ENCODE peak calls at places on chromosomes 6 and 20, in eight cellular contexts. D is HepG2, R is esophagus muscularis mucosa, F is A549, I is tibial nerve, X is ovary, J is upper lobe of left lung, G is K562. U is an unnamed sample.

GRCh38 chr6:111278738-111279137 is 191.4 kb downstream of the SLC16A10 start:
- DNase-seq in D (no peak), R (no peak), F (no peak), I (no peak), X (no peak), J (no peak), G (no peak), U (no peak)

GRCh38 chr6:149237464-149237863 is 80.0 kb upstream of the TAB2 start:
- DNase-seq in D (no peak), R (no peak), F (no peak), I (no peak), X (no peak), J (no peak), G (no peak), U (no peak)

GRCh38 chr6:135935951-135936601 is 84.6 kb downstream of the PDE7B start:
- DNase-seq in D (no peak), R (no peak), F (peak), I (no peak), X (no peak), J (no peak), G (no peak), U (no peak)

GRCh38 chr6:132491881-132492280 is 21.0 kb downstream of the STX7 start:
- DNase-seq in D (no peak), R (no peak), F (no peak), I (no peak), X (no peak), J (no peak), G (no peak), U (no peak)

GRCh38 chr6:145112711-145113148 is 622.6 kb downstream of the EPM2A start:
- DNase-seq in D (no peak), R (no peak), F (no peak), I (no peak), X (no peak), J (no peak), G (no peak), U (no peak)

GRCh38 chr6:108565893-108566292 is 5.2 kb downstream of the FOXO3 start:
- DNase-seq in D (peak), R (no peak), F (no peak), I (no peak), X (peak), J (no peak), G (no peak), U (peak)

GRCh38 chr20:64069614-64070243 is 6.7 kb downstream of the TCEA2 start:
- DNase-seq in D (peak), R (no peak), F (no peak), I (no peak), X (no peak), J (peak), G (peak), U (no peak)

GRCh38 chr6:165573671-165574070 is 89.4 kb downstream of the PDE10A start:
- DNase-seq in D (no peak), R (no peak), F (peak), I (no peak), X (peak), J (no peak), G (no peak), U (peak)

GRCh38 chr6:7906741-7907140 is 3.8 kb downstream of the TXNDC5 start:
- DNase-seq in D (no peak), R (no peak), F (no peak), I (no peak), X (no peak), J (no peak), G (no peak), U (no peak)

GRCh38 chr20:25574411-25574810 is 10.9 kb downstream of the NINL start:
- DNase-seq in D (peak), R (no peak), F (peak), I (no peak), X (peak), J (no peak), G (no peak), U (no peak)

GRCh38 chr6:1436334-1437306 is 47.2 kb downstream of the FOXF2 start:
- DNase-seq in D (peak), R (no peak), F (peak), I (no peak), X (peak), J (peak), G (peak), U (no peak)

GRCh38 chr20:4017051-4017702 is 1.8 kb upstream of the RNF24 start:
- DNase-seq in D (no peak), R (no peak), F (no peak), I (no peak), X (no peak), J (no peak), G (no peak), U (no peak)

GRCh38 chr6:129860901-129861665 is at the start of gene TMEM244:
- DNase-seq in D (no peak), R (no peak), F (no peak), I (no peak), X (no peak), J (no peak), G (no peak), U (no peak)

GRCh38 chr6:111605100-111605748 is 454 bp downstream of the TRAF3IP2 start:
- DNase-seq in D (no peak), R (peak), F (peak), I (peak), X (peak), J (peak), G (peak), U (peak)

GRCh38 chr6:96410467-96410866 is 111.1 kb upstream of the UFL1 start:
- DNase-seq in D (no peak), R (no peak), F (no peak), I (no peak), X (no peak), J (no peak), G (no peak), U (no peak)

GRCh38 chr6:12886961-12887775 is 170.6 kb downstream of the PHACTR1 start:
- DNase-seq in D (no peak), R (no peak), F (no peak), I (no peak), X (no peak), J (no peak), G (no peak), U (no peak)

GRCh38 chr20:13034936-13035335 is 26.2 kb downstream of the SPTLC3 start:
- DNase-seq in D (no peak), R (no peak), F (no peak), I (no peak), X (no peak), J (no peak), G (no peak), U (no peak)

GRCh38 chr6:11795403-11795802 is 16.8 kb upstream of the ADTRP start:
- DNase-seq in D (peak), R (no peak), F (no peak), I (no peak), X (no peak), J (no peak), G (no peak), U (no peak)

GRCh38 chr6:136921936-136922679 is at the start of gene SLC35D3:
- DNase-seq in D (no peak), R (peak), F (peak), I (no peak), X (no peak), J (peak), G (no peak), U (no peak)

GRCh38 chr20:31831211-31831610 is 12.1 kb downstream of the MYLK2 start:
- DNase-seq in D (no peak), R (no peak), F (no peak), I (no peak), X (no peak), J (no peak), G (no peak), U (no peak)

GRCh38 chr20:31833931-31834521 is 11.4 kb downstream of the FOXS1 start:
- DNase-seq in D (no peak), R (no peak), F (no peak), I (no peak), X (no peak), J (no peak), G (no peak), U (no peak)

GRCh38 chr20:31831771-31832306 is 12.7 kb downstream of the MYLK2 start:
- DNase-seq in D (no peak), R (no peak), F (no peak), I (no peak), X (no peak), J (peak), G (no peak), U (no peak)

GRCh38 chr20:31835554-31835953 is 9.8 kb downstream of the FOXS1 start:
- DNase-seq in D (no peak), R (no peak), F (no peak), I (no peak), X (no peak), J (peak), G (no peak), U (no peak)

DNA sequence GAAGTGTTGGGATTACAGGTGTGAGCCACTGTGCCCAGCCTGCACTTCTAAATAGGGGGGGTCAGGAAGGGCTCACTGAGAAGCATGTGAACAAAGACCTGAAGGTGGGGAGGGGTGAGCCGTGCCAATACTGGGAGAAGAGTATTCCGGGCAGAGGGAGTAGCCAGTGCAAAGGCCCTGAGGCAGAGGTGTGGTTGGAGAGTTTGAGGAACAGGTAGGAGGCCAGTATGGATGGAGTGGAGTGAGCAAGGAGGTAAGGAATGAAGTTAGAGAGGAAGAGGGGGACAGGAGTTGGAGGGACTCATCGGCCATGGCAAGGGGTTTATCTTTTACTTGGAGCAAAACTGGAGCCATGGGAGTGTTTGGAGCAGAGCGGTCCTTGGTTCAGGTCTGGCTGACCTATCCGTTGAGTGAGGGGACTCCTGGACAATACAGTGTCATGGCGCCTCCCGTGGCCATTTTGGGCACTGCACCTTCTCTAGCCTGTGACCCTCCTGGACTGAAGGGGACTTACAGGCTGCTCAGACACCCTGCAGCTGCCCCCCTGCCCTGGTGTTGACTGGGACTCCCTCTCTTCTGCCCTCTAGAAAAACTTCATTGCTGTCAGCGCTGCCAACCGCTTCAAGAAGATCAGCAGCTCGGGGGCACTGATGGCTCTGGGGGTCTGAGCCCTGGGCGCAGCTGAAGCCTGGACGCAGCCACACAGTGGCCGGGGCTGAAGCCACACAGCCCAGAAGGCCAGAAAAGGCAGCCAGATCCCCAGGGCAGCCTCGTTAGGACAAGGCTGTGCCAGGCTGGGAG is 12.1 kb downstream of the FOXS1 start:
- DNase-seq in D (peak), R (no peak), F (peak), I (peak), X (peak), J (no peak), G (peak), U (no peak)
- TF ChIP-seq EP300 in D (no peak), R (no peak), F (no peak), I (no peak), X (no peak), J (no peak), G (no peak), U (no peak)

DNA sequence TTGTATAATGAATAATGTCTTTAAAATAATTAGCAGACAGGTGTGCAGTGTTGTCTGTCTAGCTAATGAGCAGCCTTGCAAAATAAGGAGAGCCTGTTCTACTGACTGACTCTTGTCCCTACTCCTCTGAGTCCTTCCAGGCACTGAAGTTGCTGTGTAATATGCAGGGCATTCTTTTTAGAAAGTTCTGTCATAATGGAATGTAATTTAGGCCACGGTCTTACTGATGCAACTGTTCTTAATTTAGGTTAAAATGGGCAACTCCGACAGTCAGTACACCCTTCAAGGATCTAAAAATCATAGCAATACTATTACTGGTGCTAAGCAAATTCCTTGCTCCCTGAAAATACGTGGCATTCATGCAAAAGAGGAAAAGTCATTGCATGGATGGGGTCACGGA is 133.9 kb downstream of the TIAM2 start:
- DNase-seq in D (no peak), R (no peak), F (no peak), I (no peak), X (no peak), J (no peak), G (no peak), U (no peak)
- TF ChIP-seq EP300 in D (no peak), R (no peak), F (no peak), I (no peak), X (no peak), J (no peak), G (no peak), U (no peak)

GRCh38 chr6:156559151-156559690 is 218.0 kb upstream of the ARID1B start:
- DNase-seq in D (no peak), R (no peak), F (no peak), I (no peak), X (no peak), J (no peak), G (no peak), U (no peak)

GRCh38 chr6:156557269-156557885 is 219.8 kb upstream of the ARID1B start:
- DNase-seq in D (peak), R (no peak), F (peak), I (no peak), X (no peak), J (no peak), G (no peak), U (no peak)

GRCh38 chr6:156562636-156563035 is 214.5 kb upstream of the ARID1B start:
- DNase-seq in D (no peak), R (no peak), F (no peak), I (no peak), X (no peak), J (no peak), G (no peak), U (no peak)

GRCh38 chr6:156562019-156562418 is 215.2 kb upstream of the ARID1B start:
- DNase-seq in D (no peak), R (no peak), F (no peak), I (no peak), X (no peak), J (peak), G (no peak), U (no peak)

DNA sequence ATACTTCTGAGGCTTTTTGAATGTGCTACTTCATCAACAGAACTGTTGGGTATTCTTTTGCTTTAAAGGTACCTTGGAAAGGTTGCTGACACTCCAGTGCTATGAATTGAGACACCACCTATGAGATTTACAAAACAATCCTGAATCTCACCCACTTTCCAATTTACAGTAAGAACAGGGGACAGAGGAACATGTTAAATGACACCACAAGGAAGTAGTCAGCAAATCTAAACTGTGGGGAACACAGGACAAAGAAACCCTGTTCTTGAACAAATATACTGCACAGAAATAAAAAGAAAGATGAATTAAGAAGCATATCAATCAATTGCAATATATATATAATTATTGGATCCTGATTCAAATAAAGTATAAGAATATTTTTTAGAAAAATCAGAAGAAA is 216.7 kb upstream of the ARID1B start:
- DNase-seq in D (no peak), R (no peak), F (peak), I (no peak), X (no peak), J (no peak), G (no peak), U (no peak)
- TF ChIP-seq EP300 in D (no peak), R (no peak), F (no peak), I (no peak), X (no peak), J (no peak), G (no peak), U (no peak)

GRCh38 chr6:105320766-105321165 is 82.1 kb downstream of the PREP start:
- DNase-seq in D (no peak), R (no peak), F (no peak), I (no peak), X (no peak), J (no peak), G (no peak), U (no peak)

GRCh38 chr6:105318660-105319059 is 84.2 kb downstream of the PREP start:
- DNase-seq in D (no peak), R (peak), F (no peak), I (no peak), X (no peak), J (no peak), G (no peak), U (no peak)

GRCh38 chr6:105319331-105319730 is 83.6 kb downstream of the PREP start:
- DNase-seq in D (no peak), R (no peak), F (no peak), I (no peak), X (no peak), J (no peak), G (no peak), U (no peak)

GRCh38 chr6:105321207-105321606 is 81.7 kb downstream of the PREP start:
- DNase-seq in D (no peak), R (peak), F (no peak), I (no peak), X (no peak), J (no peak), G (no peak), U (no peak)

GRCh38 chr6:105317607-105318533 is 85.0 kb downstream of the PREP start:
- DNase-seq in D (peak), R (peak), F (no peak), I (no peak), X (no peak), J (no peak), G (no peak), U (no peak)
- TF ChIP-seq EP300 in D (no peak), R (no peak), F (no peak), I (no peak), X (no peak), J (no peak), G (no peak), U (no peak)

GRCh38 chr20:9996944-9997343 is 37.8 kb upstream of the ANKEF1 start:
- DNase-seq in D (no peak), R (no peak), F (no peak), I (no peak), X (no peak), J (no peak), G (no peak), U (no peak)

GRCh38 chr20:9994676-9995075 is 40.1 kb upstream of the ANKEF1 start:
- DNase-seq in D (no peak), R (no peak), F (no peak), I (no peak), X (no peak), J (no peak), G (no peak), U (no peak)

GRCh38 chr20:10002871-10003270 is 31.9 kb upstream of the ANKEF1 start:
- DNase-seq in D (no peak), R (no peak), F (no peak), I (no peak), X (no peak), J (no peak), G (no peak), U (no peak)

GRCh38 chr20:9995514-9996272 is 39.1 kb upstream of the ANKEF1 start:
- DNase-seq in D (no peak), R (no peak), F (no peak), I (no peak), X (no peak), J (no peak), G (no peak), U (no peak)

GRCh38 chr20:9999660-10000059 is 35.1 kb upstream of the ANKEF1 start:
- DNase-seq in D (no peak), R (no peak), F (peak), I (no peak), X (no peak), J (no peak), G (no peak), U (no peak)
- TF ChIP-seq EP300 in D (no peak), R (no peak), F (no peak), I (no peak), X (no peak), J (no peak), G (no peak), U (no peak)

GRCh38 chr6:38567436-38567835 is 72.3 kb downstream of the BTBD9 start:
- DNase-seq in D (no peak), R (peak), F (peak), I (peak), X (peak), J (no peak), G (no peak), U (peak)
- TF ChIP-seq EP300 in D (no peak), R (no peak), F (no peak), I (no peak), X (no peak), J (no peak), G (no peak), U (no peak)

DNA sequence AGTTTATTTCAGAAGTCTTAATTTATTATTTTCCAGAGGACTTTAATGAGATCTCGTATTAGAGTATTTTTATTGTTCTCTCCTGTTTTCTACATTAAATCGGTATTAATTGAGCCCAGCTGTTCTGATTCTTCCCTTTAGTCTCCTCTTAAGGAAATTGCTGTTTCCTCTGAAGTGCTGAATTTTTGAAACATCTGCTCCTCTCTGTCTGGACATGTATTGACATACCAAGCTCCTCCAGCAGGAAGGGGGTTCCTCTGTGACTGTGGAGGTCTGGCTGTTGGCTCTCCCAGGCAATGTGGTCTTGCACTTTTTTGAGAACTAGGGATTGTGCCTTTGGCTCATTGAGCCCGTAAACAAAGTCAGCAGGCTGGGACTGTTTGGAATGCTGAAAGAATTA is 74.9 kb downstream of the MAP3K4 start:
- DNase-seq in D (no peak), R (no peak), F (no peak), I (no peak), X (no peak), J (no peak), G (no peak), U (no peak)
- TF ChIP-seq EP300 in D (no peak), R (no peak), F (no peak), I (no peak), X (no peak), J (no peak), G (no peak), U (no peak)

GRCh38 chr6:80144753-80145152 is 38.3 kb downstream of the BCKDHB start:
- DNase-seq in D (no peak), R (no peak), F (no peak), I (no peak), X (no peak), J (no peak), G (no peak), U (no peak)

GRCh38 chr6:80145509-80145908 is 39.0 kb downstream of the BCKDHB start:
- DNase-seq in D (no peak), R (no peak), F (no peak), I (no peak), X (no peak), J (no peak), G (no peak), U (no peak)

GRCh38 chr6:80143312-80143960 is 37.0 kb downstream of the BCKDHB start:
- DNase-seq in D (no peak), R (no peak), F (peak), I (peak), X (peak), J (no peak), G (no peak), U (peak)

GRCh38 chr6:80145921-80146320 is 39.5 kb downstream of the BCKDHB start:
- DNase-seq in D (no peak), R (no peak), F (no peak), I (no peak), X (no peak), J (no peak), G (no peak), U (no peak)

GRCh38 chr6:80142586-80142985 is 36.1 kb downstream of the BCKDHB start:
- DNase-seq in D (no peak), R (no peak), F (no peak), I (no peak), X (no peak), J (no peak), G (no peak), U (no peak)
- TF ChIP-seq EP300 in D (no peak), R (no peak), F (no peak), I (no peak), X (no peak), J (no peak), G (no peak), U (no peak)